ENCODE peak calls at places on chromosome 2, in five cellular contexts. One of them, this sample, is unnamed.

GRCh38 chr2:134232461-134232860 is 21.4 kb upstream of the MGAT5 start:
- DNase-seq in cardiac fibroblast: no peak
- DNase-seq in skeletal muscle cell: no peak
- DNase-seq in NCI-H1417 treated with DMSO at 0.1 percent for 48 hours: no peak
- DNase-seq in spleen: no peak
- DNase-seq in this sample: no peak

GRCh38 chr2:23544589-23545295 is 159.8 kb downstream of the KLHL29 start:
- DNase-seq in cardiac fibroblast: no peak
- DNase-seq in skeletal muscle cell: no peak
- DNase-seq in NCI-H1417 treated with DMSO at 0.1 percent for 48 hours: no peak
- DNase-seq in spleen: no peak
- DNase-seq in this sample: no peak

GRCh38 chr2:162072181-162072702 is 1.8 kb downstream of the DPP4 start:
- DNase-seq in cardiac fibroblast: peak; percentile 83
- DNase-seq in skeletal muscle cell: no peak
- DNase-seq in NCI-H1417 treated with DMSO at 0.1 percent for 48 hours: no peak
- DNase-seq in spleen: no peak
- DNase-seq in this sample: no peak

GRCh38 chr2:129233751-129234406 is 745.6 kb upstream of the RAB6C start:
- DNase-seq in cardiac fibroblast: no peak
- DNase-seq in skeletal muscle cell: no peak
- DNase-seq in NCI-H1417 treated with DMSO at 0.1 percent for 48 hours: no peak
- DNase-seq in spleen: no peak
- DNase-seq in this sample: peak; percentile 2

GRCh38 chr2:161426788-161427412 is 10.8 kb downstream of the TBR1 start:
- DNase-seq in cardiac fibroblast: peak; percentile 56
- DNase-seq in skeletal muscle cell: no peak
- DNase-seq in NCI-H1417 treated with DMSO at 0.1 percent for 48 hours: no peak
- DNase-seq in spleen: no peak
- DNase-seq in this sample: no peak

GRCh38 chr2:60094450-60094929 is 459.0 kb downstream of the BCL11A start:
- DNase-seq in cardiac fibroblast: no peak
- DNase-seq in skeletal muscle cell: no peak
- DNase-seq in NCI-H1417 treated with DMSO at 0.1 percent for 48 hours: peak; percentile 25
- DNase-seq in spleen: no peak
- DNase-seq in this sample: peak; percentile 25

GRCh38 chr2:31012384-31012783 is 125.9 kb downstream of the GALNT14 start:
- DNase-seq in cardiac fibroblast: no peak
- DNase-seq in skeletal muscle cell: no peak
- DNase-seq in NCI-H1417 treated with DMSO at 0.1 percent for 48 hours: no peak
- DNase-seq in spleen: no peak
- DNase-seq in this sample: peak; percentile 54

GRCh38 chr2:224630659-224631550 is 45.7 kb upstream of the CUL3 start:
- DNase-seq in cardiac fibroblast: no peak
- DNase-seq in skeletal muscle cell: no peak
- DNase-seq in NCI-H1417 treated with DMSO at 0.1 percent for 48 hours: no peak
- DNase-seq in spleen: no peak
- DNase-seq in this sample: no peak

GRCh38 chr2:145910416-145910815 is 1390.5 kb upstream of the ZEB2 start:
- DNase-seq in cardiac fibroblast: no peak
- DNase-seq in skeletal muscle cell: no peak
- DNase-seq in NCI-H1417 treated with DMSO at 0.1 percent for 48 hours: no peak
- DNase-seq in spleen: no peak
- DNase-seq in this sample: no peak

GRCh38 chr2:158949300-158949699 is 19.1 kb upstream of the TANC1 start:
- DNase-seq in cardiac fibroblast: no peak
- DNase-seq in skeletal muscle cell: no peak
- DNase-seq in NCI-H1417 treated with DMSO at 0.1 percent for 48 hours: no peak
- DNase-seq in spleen: no peak
- DNase-seq in this sample: no peak

GRCh38 chr2:69717902-69718301 is 24.0 kb upstream of the ANXA4 start:
- DNase-seq in cardiac fibroblast: no peak
- DNase-seq in skeletal muscle cell: no peak
- DNase-seq in NCI-H1417 treated with DMSO at 0.1 percent for 48 hours: no peak
- DNase-seq in spleen: no peak
- DNase-seq in this sample: no peak

GRCh38 chr2:113848758-113849460 is 41.0 kb upstream of the ACTR3 start:
- DNase-seq in cardiac fibroblast: peak; percentile 62
- DNase-seq in skeletal muscle cell: no peak
- DNase-seq in NCI-H1417 treated with DMSO at 0.1 percent for 48 hours: no peak
- DNase-seq in spleen: no peak
- DNase-seq in this sample: no peak